ENCODE peak calls at places on chromosomes 6 and 20, in six cellular contexts. N is heart right ventricle; O is HT1080; B is gastrocnemius medialis; A is fibroblast of lung; C is stimulated activated CD8-positive, alpha-beta memory T cell treated with anti-CD3 and anti-CD28 coated beads, Interleukin-4, amount 100 ng/mL, for 4 hours. J is an unnamed sample.

GRCh38 chr6:39821014-39821738 is 29.0 kb downstream of the DAAM2 start:
- DNase-seq in B (peak), O (no peak), A (no peak), C (no peak), N (no peak), J (no peak)

GRCh38 chr6:39823187-39823815 is 31.1 kb downstream of the DAAM2 start:
- DNase-seq in B (peak), O (no peak), N (peak), C (no peak), A (peak), J (no peak)

GRCh38 chr6:99711925-99712324 is 105.3 kb downstream of the PRDM13 start:
- DNase-seq in A (no peak), N (no peak), C (no peak), B (no peak), O (no peak), J (no peak)

GRCh38 chr20:18701969-18702368 is 111.6 kb upstream of the SCP2D1 start:
- DNase-seq in N (no peak), O (no peak), A (no peak), C (no peak), B (no peak), J (no peak)

GRCh38 chr20:53890434-53891305 is 179.7 kb downstream of the BCAS1 start:
- DNase-seq in A (peak), B (no peak), N (no peak), O (no peak), C (no peak), J (no peak)

GRCh38 chr20:35491823-35492222 is 36.4 kb downstream of the CEP250 start:
- DNase-seq in N (no peak), B (no peak), O (peak), C (no peak), A (no peak), J (no peak)

GRCh38 chr20:58690351-58690750 is 2.2 kb upstream of the NPEPL1 start:
- DNase-seq in O (no peak), N (no peak), C (no peak), B (no peak), A (no peak), J (no peak)

GRCh38 chr20:5551621-5552020 is 198.6 kb upstream of the SHLD1 start:
- DNase-seq in N (no peak), B (no peak), A (no peak), C (no peak), O (no peak), J (no peak)

GRCh38 chr6:52787917-52788316 is 15.7 kb downstream of the GSTA1 start:
- DNase-seq in N (no peak), A (no peak), C (no peak), O (no peak), B (no peak), J (no peak)

GRCh38 chr6:95230071-95230740 is 347.1 kb upstream of the MANEA start:
- DNase-seq in A (peak), B (no peak), N (no peak), C (no peak), O (no peak), J (no peak)

GRCh38 chr6:149234051-149234962 is 83.2 kb upstream of the TAB2 start:
- DNase-seq in A (peak), B (no peak), C (no peak), N (no peak), O (peak), J (no peak)

GRCh38 chr6:137315081-137315480 is 95.9 kb upstream of the IFNGR1 start:
- DNase-seq in B (no peak), O (no peak), A (no peak), C (no peak), N (no peak), J (no peak)

GRCh38 chr6:70175770-70176169 is 127.1 kb downstream of the COL9A1 start:
- DNase-seq in B (no peak), N (no peak), A (no peak), O (no peak), C (no peak), J (no peak)

GRCh38 chr20:6657111-6657510 is 110.4 kb upstream of the BMP2 start:
- DNase-seq in N (no peak), C (no peak), B (no peak), O (no peak), A (no peak), J (no peak)

GRCh38 chr20:35271904-35272303 is 6.0 kb downstream of the MMP24OS start:
- DNase-seq in C (no peak), O (no peak), B (no peak), N (no peak), A (no peak), J (no peak)

J was measured in thyroid gland.